ENCODE peak calls at places on chromosomes 11 and 22, in eight cellular contexts. One of them, this sample, is unnamed.

GRCh38 chr11:86990520-86990919 is 35.3 kb upstream of the FZD4 start:
- DNase-seq in AG09319: peak
- DNase-seq in Caco-2: peak
- DNase-seq in bronchial epithelial cell: peak
- DNase-seq in nephron progenitor cell: no peak
- DNase-seq in body of pancreas: no peak
- DNase-seq in A549: no peak
- DNase-seq in cardiac muscle cell: peak
- DNase-seq in this sample: no peak

GRCh38 chr22:19875531-19876313 is 21.0 kb upstream of the GNB1L start:
- DNase-seq in Caco-2: no peak
- DNase-seq in A549: no peak
- DNase-seq in nephron progenitor cell: peak
- DNase-seq in cardiac muscle cell: no peak
- DNase-seq in bronchial epithelial cell: no peak
- DNase-seq in AG09319: no peak
- DNase-seq in body of pancreas: no peak
- DNase-seq in this sample: no peak

GRCh38 chr22:45071618-45072017 is 61.8 kb upstream of the PHF21B start:
- DNase-seq in body of pancreas: no peak
- DNase-seq in AG09319: no peak
- DNase-seq in nephron progenitor cell: no peak
- DNase-seq in A549: no peak
- DNase-seq in bronchial epithelial cell: no peak
- DNase-seq in cardiac muscle cell: no peak
- DNase-seq in Caco-2: no peak
- DNase-seq in this sample: no peak

GRCh38 chr11:1943576-1943975 is 3.6 kb upstream of the MRPL23 start:
- DNase-seq in Caco-2: peak
- DNase-seq in bronchial epithelial cell: no peak
- DNase-seq in body of pancreas: no peak
- DNase-seq in nephron progenitor cell: peak
- DNase-seq in AG09319: no peak
- DNase-seq in cardiac muscle cell: no peak
- DNase-seq in A549: no peak
- DNase-seq in this sample: peak

GRCh38 chr11:8838248-8838647 is 72.7 kb upstream of the AKIP1 start:
- DNase-seq in Caco-2: no peak
- DNase-seq in bronchial epithelial cell: no peak
- DNase-seq in cardiac muscle cell: no peak
- DNase-seq in body of pancreas: no peak
- DNase-seq in AG09319: peak
- DNase-seq in A549: no peak
- DNase-seq in nephron progenitor cell: no peak
- DNase-seq in this sample: no peak

GRCh38 chr11:84722583-84723108 is 904.5 kb downstream of the DLG2 start:
- DNase-seq in Caco-2: no peak
- DNase-seq in body of pancreas: no peak
- DNase-seq in cardiac muscle cell: peak
- DNase-seq in nephron progenitor cell: peak
- DNase-seq in AG09319: no peak
- DNase-seq in A549: no peak
- DNase-seq in bronchial epithelial cell: no peak
- DNase-seq in this sample: no peak

GRCh38 chr11:73318501-73319011 is 10.5 kb downstream of the ARHGEF17 start:
- DNase-seq in A549: no peak
- DNase-seq in bronchial epithelial cell: no peak
- DNase-seq in body of pancreas: no peak
- DNase-seq in AG09319: no peak
- DNase-seq in cardiac muscle cell: no peak
- DNase-seq in nephron progenitor cell: no peak
- DNase-seq in Caco-2: no peak
- DNase-seq in this sample: no peak

GRCh38 chr11:57792870-57793269 is 31.3 kb downstream of the CTNND1 start:
- DNase-seq in AG09319: no peak
- DNase-seq in cardiac muscle cell: no peak
- DNase-seq in nephron progenitor cell: no peak
- DNase-seq in Caco-2: no peak
- DNase-seq in bronchial epithelial cell: peak
- DNase-seq in body of pancreas: no peak
- DNase-seq in A549: peak
- DNase-seq in this sample: no peak

GRCh38 chr11:62726156-62727006 is 876 bp downstream of the HNRNPUL2 start:
- DNase-seq in A549: no peak
- DNase-seq in Caco-2: no peak
- DNase-seq in bronchial epithelial cell: no peak
- DNase-seq in cardiac muscle cell: no peak
- DNase-seq in nephron progenitor cell: peak
- DNase-seq in AG09319: no peak
- DNase-seq in body of pancreas: no peak
- DNase-seq in this sample: no peak

GRCh38 chr22:24187731-24188644 is 6.7 kb downstream of the SUSD2 start:
- DNase-seq in AG09319: no peak
- DNase-seq in nephron progenitor cell: no peak
- DNase-seq in cardiac muscle cell: no peak
- DNase-seq in A549: no peak
- DNase-seq in body of pancreas: no peak
- DNase-seq in bronchial epithelial cell: no peak
- DNase-seq in Caco-2: no peak
- DNase-seq in this sample: no peak

GRCh38 chr11:65851083-65851579 is 6.8 kb downstream of the CFL1 start:
- DNase-seq in Caco-2: no peak
- DNase-seq in A549: no peak
- DNase-seq in AG09319: no peak
- DNase-seq in nephron progenitor cell: no peak
- DNase-seq in body of pancreas: no peak
- DNase-seq in cardiac muscle cell: no peak
- DNase-seq in bronchial epithelial cell: no peak
- DNase-seq in this sample: peak
- TF ChIP-seq CTCF in Caco-2: peak
- TF ChIP-seq CTCF in A549: peak
- TF ChIP-seq CTCF in AG09319: peak
- TF ChIP-seq CTCF in nephron progenitor cell: peak
- TF ChIP-seq CTCF in body of pancreas: peak
- TF ChIP-seq CTCF in cardiac muscle cell: peak
- TF ChIP-seq CTCF in bronchial epithelial cell: peak
- TF ChIP-seq CTCF in this sample: peak

DNA sequence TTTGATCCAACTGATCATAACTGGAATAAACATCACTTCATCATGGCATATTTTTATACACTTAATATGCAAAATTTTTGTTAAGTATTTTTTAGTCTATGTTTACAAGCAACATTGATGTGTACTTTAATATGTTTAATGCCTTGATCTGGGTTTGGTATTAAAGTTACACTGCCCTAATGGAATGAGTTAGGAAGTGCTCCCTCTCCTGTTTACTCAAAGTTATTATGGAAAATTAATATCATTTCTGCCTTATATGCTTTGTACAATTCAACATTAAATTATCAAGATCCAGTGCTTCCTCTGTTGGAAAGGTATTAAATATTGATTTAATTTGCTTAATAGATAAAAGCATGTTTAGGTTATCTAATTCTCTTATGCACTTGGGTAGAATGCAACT is 927.3 kb upstream of the RAG2 start:
- DNase-seq in nephron progenitor cell: no peak
- DNase-seq in Caco-2: no peak
- DNase-seq in bronchial epithelial cell: peak
- DNase-seq in AG09319: no peak
- DNase-seq in cardiac muscle cell: no peak
- DNase-seq in body of pancreas: no peak
- DNase-seq in A549: no peak
- DNase-seq in this sample: no peak
- TF ChIP-seq CTCF in nephron progenitor cell: no peak
- TF ChIP-seq CTCF in Caco-2: no peak
- TF ChIP-seq CTCF in bronchial epithelial cell: no peak
- TF ChIP-seq CTCF in AG09319: no peak
- TF ChIP-seq CTCF in cardiac muscle cell: peak
- TF ChIP-seq CTCF in body of pancreas: peak
- TF ChIP-seq CTCF in A549: no peak
- TF ChIP-seq CTCF in this sample: no peak

GRCh38 chr11:64285885-64286800 is 495 bp downstream of the GPR137 start:
- DNase-seq in body of pancreas: peak
- DNase-seq in cardiac muscle cell: no peak
- DNase-seq in A549: peak
- DNase-seq in nephron progenitor cell: no peak
- DNase-seq in Caco-2: peak
- DNase-seq in AG09319: no peak
- DNase-seq in bronchial epithelial cell: no peak
- DNase-seq in this sample: no peak
- TF ChIP-seq CTCF in body of pancreas: no peak
- TF ChIP-seq CTCF in cardiac muscle cell: no peak
- TF ChIP-seq CTCF in A549: peak
- TF ChIP-seq CTCF in nephron progenitor cell: no peak
- TF ChIP-seq CTCF in Caco-2: no peak
- TF ChIP-seq CTCF in AG09319: no peak
- TF ChIP-seq CTCF in bronchial epithelial cell: peak
- TF ChIP-seq CTCF in this sample: no peak

GRCh38 chr11:64349404-64349803 is 9.4 kb downstream of the CCDC88B start:
- DNase-seq in body of pancreas: no peak
- DNase-seq in nephron progenitor cell: no peak
- DNase-seq in bronchial epithelial cell: no peak
- DNase-seq in Caco-2: no peak
- DNase-seq in A549: no peak
- DNase-seq in AG09319: no peak
- DNase-seq in cardiac muscle cell: no peak
- DNase-seq in this sample: no peak

GRCh38 chr11:64348611-64349387 is 8.8 kb downstream of the CCDC88B start:
- DNase-seq in cardiac muscle cell: no peak
- DNase-seq in bronchial epithelial cell: no peak
- DNase-seq in Caco-2: no peak
- DNase-seq in AG09319: no peak
- DNase-seq in nephron progenitor cell: peak
- DNase-seq in A549: no peak
- DNase-seq in body of pancreas: no peak
- DNase-seq in this sample: no peak

GRCh38 chr11:64352099-64353005 is 6.6 kb upstream of the RPS6KA4 start:
- DNase-seq in AG09319: no peak
- DNase-seq in cardiac muscle cell: no peak
- DNase-seq in Caco-2: no peak
- DNase-seq in body of pancreas: no peak
- DNase-seq in bronchial epithelial cell: no peak
- DNase-seq in A549: no peak
- DNase-seq in nephron progenitor cell: no peak
- DNase-seq in this sample: no peak

GRCh38 chr11:64353101-64353738 is 5.7 kb upstream of the RPS6KA4 start:
- DNase-seq in AG09319: no peak
- DNase-seq in A549: no peak
- DNase-seq in Caco-2: no peak
- DNase-seq in body of pancreas: no peak
- DNase-seq in cardiac muscle cell: no peak
- DNase-seq in bronchial epithelial cell: no peak
- DNase-seq in nephron progenitor cell: no peak
- DNase-seq in this sample: no peak

GRCh38 chr11:64351136-64351631 is 7.8 kb upstream of the RPS6KA4 start:
- DNase-seq in A549: no peak
- DNase-seq in Caco-2: no peak
- DNase-seq in AG09319: no peak
- DNase-seq in cardiac muscle cell: no peak
- DNase-seq in bronchial epithelial cell: no peak
- DNase-seq in nephron progenitor cell: no peak
- DNase-seq in body of pancreas: no peak
- DNase-seq in this sample: no peak
- TF ChIP-seq CTCF in A549: no peak
- TF ChIP-seq CTCF in Caco-2: no peak
- TF ChIP-seq CTCF in AG09319: no peak
- TF ChIP-seq CTCF in cardiac muscle cell: no peak
- TF ChIP-seq CTCF in bronchial epithelial cell: no peak
- TF ChIP-seq CTCF in nephron progenitor cell: no peak
- TF ChIP-seq CTCF in body of pancreas: no peak
- TF ChIP-seq CTCF in this sample: no peak

GRCh38 chr11:47216141-47216798 is 1.5 kb downstream of the DDB2 start:
- DNase-seq in Caco-2: no peak
- DNase-seq in nephron progenitor cell: no peak
- DNase-seq in body of pancreas: peak
- DNase-seq in AG09319: no peak
- DNase-seq in cardiac muscle cell: peak
- DNase-seq in bronchial epithelial cell: peak
- DNase-seq in A549: peak
- DNase-seq in this sample: no peak
- TF ChIP-seq CTCF in Caco-2: no peak
- TF ChIP-seq CTCF in nephron progenitor cell: no peak
- TF ChIP-seq CTCF in body of pancreas: no peak
- TF ChIP-seq CTCF in AG09319: peak
- TF ChIP-seq CTCF in cardiac muscle cell: no peak
- TF ChIP-seq CTCF in bronchial epithelial cell: no peak
- TF ChIP-seq CTCF in A549: peak
- TF ChIP-seq CTCF in this sample: no peak

GRCh38 chr11:61555978-61556377 is 24.9 kb downstream of the SYT7 start:
- DNase-seq in cardiac muscle cell: no peak
- DNase-seq in body of pancreas: no peak
- DNase-seq in AG09319: no peak
- DNase-seq in bronchial epithelial cell: no peak
- DNase-seq in nephron progenitor cell: no peak
- DNase-seq in Caco-2: no peak
- DNase-seq in A549: no peak
- DNase-seq in this sample: no peak

GRCh38 chr11:61554172-61554988 is 26.5 kb downstream of the SYT7 start:
- DNase-seq in cardiac muscle cell: no peak
- DNase-seq in A549: no peak
- DNase-seq in Caco-2: no peak
- DNase-seq in nephron progenitor cell: no peak
- DNase-seq in bronchial epithelial cell: peak
- DNase-seq in body of pancreas: no peak
- DNase-seq in AG09319: no peak
- DNase-seq in this sample: no peak

GRCh38 chr11:61556621-61557020 is 24.3 kb downstream of the SYT7 start:
- DNase-seq in AG09319: no peak
- DNase-seq in bronchial epithelial cell: no peak
- DNase-seq in cardiac muscle cell: no peak
- DNase-seq in A549: no peak
- DNase-seq in body of pancreas: no peak
- DNase-seq in nephron progenitor cell: no peak
- DNase-seq in Caco-2: no peak
- DNase-seq in this sample: no peak

GRCh38 chr11:61553373-61554171 is 27.3 kb downstream of the SYT7 start:
- DNase-seq in A549: no peak
- DNase-seq in body of pancreas: peak
- DNase-seq in cardiac muscle cell: peak
- DNase-seq in AG09319: no peak
- DNase-seq in Caco-2: no peak
- DNase-seq in nephron progenitor cell: no peak
- DNase-seq in bronchial epithelial cell: no peak
- DNase-seq in this sample: no peak

GRCh38 chr11:61555051-61555969 is 25.6 kb downstream of the SYT7 start:
- DNase-seq in bronchial epithelial cell: no peak
- DNase-seq in AG09319: no peak
- DNase-seq in nephron progenitor cell: peak
- DNase-seq in body of pancreas: no peak
- DNase-seq in cardiac muscle cell: peak
- DNase-seq in A549: peak
- DNase-seq in Caco-2: no peak
- DNase-seq in this sample: peak
- TF ChIP-seq CTCF in bronchial epithelial cell: peak
- TF ChIP-seq CTCF in AG09319: no peak
- TF ChIP-seq CTCF in nephron progenitor cell: peak
- TF ChIP-seq CTCF in body of pancreas: no peak
- TF ChIP-seq CTCF in cardiac muscle cell: peak
- TF ChIP-seq CTCF in A549: no peak
- TF ChIP-seq CTCF in Caco-2: no peak
- TF ChIP-seq CTCF in this sample: peak

GRCh38 chr22:43053176-43053575 is 36.0 kb downstream of the TTLL1 start:
- DNase-seq in Caco-2: no peak
- DNase-seq in bronchial epithelial cell: no peak
- DNase-seq in nephron progenitor cell: no peak
- DNase-seq in AG09319: no peak
- DNase-seq in A549: no peak
- DNase-seq in cardiac muscle cell: no peak
- DNase-seq in body of pancreas: no peak
- DNase-seq in this sample: peak
- TF ChIP-seq CTCF in Caco-2: peak
- TF ChIP-seq CTCF in bronchial epithelial cell: no peak
- TF ChIP-seq CTCF in nephron progenitor cell: peak
- TF ChIP-seq CTCF in AG09319: no peak
- TF ChIP-seq CTCF in A549: no peak
- TF ChIP-seq CTCF in cardiac muscle cell: peak
- TF ChIP-seq CTCF in body of pancreas: no peak
- TF ChIP-seq CTCF in this sample: peak